ENCODE peak calls at places on chromosome 10, in four cellular contexts. V is activated B cell treated with CpG ODN at 0.5 μM for 24 hours; J is stimulated activated naive CD8-positive, alpha-beta T cell treated with anti-CD3 and anti-CD28 coated beads, Interleukin-15, amount 100 ng/mL, for 72 hours; D is heart left ventricle. Q is an unnamed sample.

GRCh38 chr10:11105676-11106004 is 88.0 kb downstream of the CELF2 start:
- ATAC-seq in D (no peak), V (no peak), J (no peak), Q (no peak)

GRCh38 chr10:103855852-103856496 is 598 bp upstream of the SH3PXD2A start:
- ATAC-seq in J (peak; percentile 24), D (no peak), V (no peak), Q (no peak)

GRCh38 chr10:74391786-74392185 is 240.8 kb downstream of the ADK start:
- ATAC-seq in V (no peak), D (no peak), J (no peak), Q (no peak)

GRCh38 chr10:113899952-113900598 is 45.6 kb downstream of the NHLRC2 start:
- ATAC-seq in D (peak; percentile 82), V (no peak), J (no peak), Q (peak; percentile 40)

GRCh38 chr10:49258351-49258683 is 40.7 kb upstream of the C10orf71 start:
- ATAC-seq in J (no peak), D (no peak), V (no peak), Q (no peak)

GRCh38 chr10:34815174-34816066 is at the start of gene PARD3:
- ATAC-seq in D (peak; percentile 77), J (peak; percentile 59), V (no peak), Q (peak; percentile 82)

GRCh38 chr10:124323145-124323725 is 95.5 kb downstream of the OAT start:
- ATAC-seq in D (peak; percentile 20), J (no peak), V (no peak), Q (no peak)

GRCh38 chr10:29828440-29828894 is 193.7 kb upstream of the SVIL start:
- ATAC-seq in V (no peak), J (no peak), D (no peak), Q (no peak)

GRCh38 chr10:1347962-1348772 is 292.0 kb downstream of the WDR37 start:
- ATAC-seq in J (peak; percentile 45), D (no peak), V (no peak), Q (no peak)

GRCh38 chr10:122164028-122164601 is 107.0 kb upstream of the BTBD16 start:
- ATAC-seq in D (peak; percentile 47), J (no peak), V (no peak), Q (peak; percentile 68)

GRCh38 chr10:49177391-49178355 is 10.5 kb downstream of the TMEM273 start:
- ATAC-seq in D (peak; percentile 97), V (peak; percentile 78), J (peak; percentile 94), Q (no peak)

GRCh38 chr10:13942030-13942429 is 355.3 kb downstream of the PRPF18 start:
- ATAC-seq in D (no peak), J (peak; percentile 83), V (no peak), Q (no peak)

GRCh38 chr10:80468806-80469421 is 14.8 kb downstream of the TSPAN14 start:
- ATAC-seq in J (no peak), D (no peak), V (no peak), Q (no peak)

GRCh38 chr10:6072215-6072941 is 10.2 kb upstream of the IL2RA start:
- ATAC-seq in V (peak; percentile 62), D (peak; percentile 71), J (peak; percentile 67), Q (no peak)

GRCh38 chr10:33193867-33194521 is 140.5 kb downstream of the NRP1 start:
- ATAC-seq in J (no peak), D (no peak), V (no peak), Q (peak; percentile 50)

GRCh38 chr10:48598243-48598935 is 6.5 kb downstream of the ARHGAP22 start:
- ATAC-seq in D (no peak), V (no peak), J (no peak), Q (no peak)

GRCh38 chr10:95401704-95402469 is 111.1 kb upstream of the PDLIM1 start:
- ATAC-seq in J (peak; percentile 70), D (no peak), V (no peak), Q (no peak)

GRCh38 chr10:74033724-74034123 is 35.8 kb downstream of the VCL start:
- ATAC-seq in D (no peak), V (no peak), J (no peak), Q (no peak)

GRCh38 chr10:76329891-76330575 is 898.6 kb downstream of the LRMDA start:
- ATAC-seq in D (no peak), J (no peak), V (no peak), Q (peak; percentile 85)

GRCh38 chr10:109962247-109962646 is 38.9 kb upstream of the XPNPEP1 start:
- ATAC-seq in J (no peak), D (no peak), V (no peak), Q (no peak)

GRCh38 chr10:79298403-79299244 is 48.6 kb upstream of the PPIF start:
- ATAC-seq in J (peak; percentile 71), D (peak; percentile 14), V (no peak), Q (peak; percentile 91)

GRCh38 chr10:84588971-84589370 is 260.6 kb downstream of the CCSER2 start:
- ATAC-seq in D (no peak), J (no peak), V (no peak), Q (no peak)

GRCh38 chr10:98404571-98405396 is 10.2 kb downstream of the PYROXD2 start:
- ATAC-seq in V (peak; percentile 31), D (no peak), J (peak; percentile 72), Q (peak; percentile 57)

GRCh38 chr10:4498763-4499251 is 327.2 kb upstream of the AKR1E2 start:
- ATAC-seq in V (no peak), J (no peak), D (peak; percentile 86), Q (peak; percentile 96)

GRCh38 chr10:5508161-5508604 is 8.8 kb upstream of the CALML5 start:
- ATAC-seq in V (no peak), D (no peak), J (no peak), Q (no peak)

GRCh38 chr10:91381562-91381923 is 28.6 kb upstream of the HECTD2 start:
- ATAC-seq in J (no peak), D (peak; percentile 86), V (no peak), Q (peak; percentile 88)

GRCh38 chr10:124043310-124044142 is 49.9 kb downstream of the CHST15 start:
- ATAC-seq in D (no peak), J (no peak), V (peak; percentile 93), Q (no peak)

GRCh38 chr10:116849271-116850057 is at the start of gene ENO4:
- ATAC-seq in V (peak; percentile 58), D (peak; percentile 96), J (peak; percentile 35), Q (peak; percentile 94)

GRCh38 chr10:117168135-117168674 is 29.1 kb upstream of the KCNK18 start:
- ATAC-seq in D (peak; percentile 85), J (peak; percentile 90), V (peak; percentile 75), Q (peak; percentile 92)

GRCh38 chr10:76779821-76780281 is 857.8 kb downstream of the KCNMA1 start:
- ATAC-seq in J (no peak), V (no peak), D (no peak), Q (no peak)

GRCh38 chr10:100872034-100872791 is 40.5 kb upstream of the SLF2 start:
- ATAC-seq in D (no peak), V (peak; percentile 65), J (peak; percentile 84), Q (peak; percentile 89)

GRCh38 chr10:69721690-69722310 is 79.9 kb upstream of the COL13A1 start:
- ATAC-seq in J (no peak), V (no peak), D (peak; percentile 97), Q (peak; percentile 31)

GRCh38 chr10:113108180-113108835 is 158.3 kb downstream of the TCF7L2 start:
- ATAC-seq in J (no peak), D (peak; percentile 29), V (no peak), Q (peak; percentile 63)